ENCODE peak calls at places on chromosomes 16 and 17, in ten cellular contexts. N is fibroblast of the aortic adventitia; E is lower leg skin; L is HCEC 1CT; R is RCC 7860; U is mucosa of gallbladder; M is retina; Z is stimulated activated CD8-positive, alpha-beta memory T cell treated with anti-CD3 and anti-CD28 coated beads, Interleukin-7, amount 100 ng/mL, for 24 hours; V is foreskin melanocyte; H is GM23338. B is an unnamed sample.

GRCh38 chr17:50149425-50150353 is 788 bp downstream of the PPP1R9B start:
- DNase-seq in R (peak), V (no peak), E (no peak), N (peak), Z (no peak), L (peak), M (peak), U (peak), H (peak), B (no peak)

GRCh38 chr17:8966926-8967325 is 1.4 kb upstream of the PIK3R5 start:
- DNase-seq in V (no peak), R (no peak), N (no peak), L (no peak), U (no peak), Z (no peak), H (no peak), M (no peak), E (no peak), B (peak)

GRCh38 chr17:15463363-15463762 is 4.1 kb downstream of the CDRT4 start:
- DNase-seq in V (no peak), N (peak), L (peak), R (no peak), Z (no peak), M (no peak), E (no peak), H (peak), U (peak), B (no peak)

GRCh38 chr16:2152695-2153506 is 2.7 kb upstream of the TRAF7 start:
- DNase-seq in V (peak), E (no peak), U (no peak), H (peak), L (peak), N (no peak), Z (no peak), R (peak), M (no peak), B (no peak)

GRCh38 chr17:77527394-77527793 is 386.6 kb downstream of the SEC14L1 start:
- DNase-seq in U (no peak), R (no peak), E (no peak), Z (no peak), H (no peak), N (no peak), M (no peak), L (no peak), V (no peak), B (no peak)

GRCh38 chr17:56110463-56111138 is 42.7 kb upstream of the ANKFN1 start:
- DNase-seq in N (no peak), H (no peak), V (no peak), E (no peak), R (no peak), Z (no peak), U (peak), L (no peak), M (no peak), B (no peak)

GRCh38 chr16:75377971-75378386 is 55.3 kb downstream of the CFDP1 start:
- DNase-seq in V (peak), M (peak), H (peak), L (peak), Z (no peak), U (no peak), E (no peak), N (peak), R (peak), B (no peak)

GRCh38 chr17:79188048-79188447 is 113.4 kb downstream of the ENGASE start:
- DNase-seq in N (no peak), V (no peak), E (no peak), U (no peak), H (peak), M (peak), L (no peak), Z (no peak), R (peak), B (no peak)

GRCh38 chr16:48194828-48195566 is 39.2 kb upstream of the ABCC12 start:
- DNase-seq in E (no peak), M (no peak), R (no peak), Z (no peak), N (peak), U (peak), L (no peak), H (no peak), V (peak), B (no peak)

GRCh38 chr17:67194134-67194533 is 50.9 kb downstream of the HELZ start:
- DNase-seq in E (no peak), U (no peak), Z (no peak), L (peak), R (peak), M (no peak), V (peak), N (peak), H (peak), B (no peak)

GRCh38 chr17:50423553-50424159 is 2.4 kb upstream of the ACSF2 start:
- DNase-seq in U (peak), V (peak), R (peak), E (no peak), L (peak), Z (no peak), H (peak), N (peak), M (no peak), B (no peak)

GRCh38 chr16:53081032-53081424 is 26.2 kb downstream of the CHD9 start:
- DNase-seq in V (peak), E (no peak), U (no peak), H (no peak), M (no peak), R (no peak), N (no peak), Z (no peak), L (no peak), B (no peak)

GRCh38 chr16:19980866-19981265 is 92.8 kb downstream of the GPR139 start:
- DNase-seq in L (no peak), R (no peak), N (no peak), Z (no peak), U (peak), M (no peak), V (no peak), E (no peak), H (peak), B (no peak)

GRCh38 chr16:50313596-50314483 is 47.5 kb downstream of the ADCY7 start:
- DNase-seq in N (peak), V (no peak), L (no peak), M (no peak), H (no peak), E (peak), U (peak), Z (no peak), R (no peak), B (no peak)

GRCh38 chr16:89193021-89193575 is 7.2 kb downstream of the SLC22A31 start:
- DNase-seq in V (peak), M (no peak), L (peak), N (peak), R (no peak), Z (no peak), H (peak), U (peak), E (no peak), B (peak)

GRCh38 chr16:50684823-50685455 is 3.8 kb upstream of the SNX20 start:
- DNase-seq in R (no peak), L (no peak), E (no peak), H (no peak), N (no peak), V (no peak), U (no peak), Z (no peak), M (no peak), B (no peak)

GRCh38 chr16:87207509-87207908 is 109.7 kb downstream of the C16orf95 start:
- DNase-seq in E (no peak), H (no peak), M (peak), R (no peak), Z (no peak), L (peak), V (no peak), U (no peak), N (peak), B (no peak)

GRCh38 chr16:72120026-72120425 is 26.4 kb downstream of the DHX38 start:
- DNase-seq in H (no peak), R (no peak), L (no peak), V (no peak), Z (no peak), U (no peak), N (no peak), M (no peak), E (no peak), B (no peak)

GRCh38 chr17:31724619-31725018 is 134.4 kb downstream of the COPRS start:
- DNase-seq in R (no peak), N (no peak), Z (no peak), U (no peak), L (no peak), H (no peak), M (no peak), E (no peak), V (peak), B (no peak)

GRCh38 chr16:86041205-86041604 is 142.2 kb downstream of the IRF8 start:
- DNase-seq in V (no peak), N (no peak), Z (no peak), R (no peak), H (no peak), U (no peak), M (no peak), L (no peak), E (no peak), B (no peak)

GRCh38 chr17:50056961-50057330 is 1.0 kb downstream of the ITGA3 start:
- DNase-seq in M (no peak), E (no peak), R (no peak), L (peak), V (no peak), U (no peak), Z (no peak), H (peak), N (no peak), B (no peak)

GRCh38 chr17:15257316-15257925 is 7.7 kb downstream of the PMP22 start:
- DNase-seq in L (peak), R (peak), M (peak), V (peak), Z (peak), N (peak), H (peak), E (peak), U (peak), B (no peak)

GRCh38 chr17:78991906-78992532 is 12.3 kb upstream of the LGALS3BP start:
- DNase-seq in N (no peak), L (no peak), M (no peak), H (no peak), V (no peak), Z (no peak), R (no peak), E (peak), U (no peak), B (no peak)

GRCh38 chr16:35298460-35299243 is 1839.2 kb downstream of the TP53TG3F start:
- DNase-seq in M (no peak), H (no peak), V (no peak), R (no peak), E (no peak), L (no peak), U (no peak), N (no peak), Z (no peak), B (no peak)

GRCh38 chr17:1808649-1809048 is 21.1 kb downstream of the SMYD4 start:
- DNase-seq in V (no peak), M (no peak), N (no peak), H (no peak), L (no peak), R (no peak), Z (no peak), E (no peak), U (no peak), B (no peak)

GRCh38 chr17:5370411-5370810 is 49.1 kb downstream of the NUP88 start:
- DNase-seq in H (no peak), M (no peak), Z (no peak), E (no peak), L (no peak), U (no peak), N (no peak), R (no peak), V (no peak), B (no peak)

GRCh38 chr17:73798111-73798748 is 154.0 kb upstream of the SDK2 start:
- DNase-seq in R (peak), N (peak), V (peak), U (peak), H (no peak), E (no peak), M (no peak), Z (no peak), L (peak), B (no peak)

GRCh38 chr16:67184453-67185002 is 765 bp upstream of the MATCAP1 start:
- DNase-seq in V (no peak), E (no peak), L (no peak), U (no peak), N (no peak), M (peak), Z (no peak), R (no peak), H (no peak), B (no peak)

GRCh38 chr17:79214459-79214858 is 139.8 kb downstream of the ENGASE start:
- DNase-seq in L (no peak), N (no peak), R (no peak), V (no peak), Z (no peak), E (no peak), H (no peak), M (no peak), U (no peak), B (no peak)

GRCh38 chr17:30958187-30958586 is 12.7 kb upstream of the RNF135 start:
- DNase-seq in M (no peak), R (no peak), H (no peak), L (no peak), Z (no peak), E (peak), N (no peak), U (no peak), V (no peak), B (peak)

GRCh38 chr16:3212006-3212405 is 23.0 kb downstream of the ZNF200 start:
- DNase-seq in Z (no peak), U (no peak), N (no peak), E (peak), R (no peak), L (no peak), H (no peak), M (no peak), V (no peak), B (no peak)

GRCh38 chr16:89493776-89494175 is 3.4 kb upstream of the ANKRD11 start:
- DNase-seq in N (no peak), U (no peak), Z (no peak), L (no peak), R (no peak), V (no peak), H (no peak), M (no peak), E (no peak), B (no peak)

GRCh38 chr17:40901981-40902862 is 17.2 kb upstream of the KRT20 start:
- DNase-seq in M (no peak), U (peak), V (no peak), R (peak), E (no peak), H (no peak), N (peak), Z (no peak), L (peak), B (no peak)

GRCh38 chr17:50889528-50890118 is 23.5 kb upstream of the TOB1 start:
- DNase-seq in R (no peak), L (no peak), H (no peak), Z (no peak), M (no peak), E (no peak), N (no peak), U (no peak), V (no peak), B (no peak)

GRCh38 chr16:9091867-9092281 is 430 bp downstream of the HAPSTR1 start:
- DNase-seq in N (no peak), V (no peak), Z (no peak), H (no peak), L (peak), M (peak), R (no peak), U (peak), E (peak), B (no peak)

GRCh38 chr16:67781548-67781921 is 24.8 kb downstream of the RANBP10 start:
- DNase-seq in U (no peak), H (no peak), M (no peak), N (no peak), V (no peak), E (no peak), R (no peak), L (no peak), Z (no peak), B (no peak)